ENCODE peak calls at places on chromosomes 4 and X, in five cellular contexts. One of them, this sample, is unnamed.

GRCh38 chr4:53601251-53601764 is 10.0 kb upstream of the LNX1 start:
- DNase-seq in CD8-positive, alpha-beta T cell: no peak
- DNase-seq in activated naive CD8-positive, alpha-beta T cell treated with anti-CD3 and anti-CD28 coated beads, Interleukin-2, amount 10 ng/mL, durations not matched to agents 7 days and 5 days: no peak
- DNase-seq in kidney tubule cell: peak; percentile 8
- DNase-seq in T-helper 2 cell: no peak
- DNase-seq in this sample: no peak

GRCh38 chrX:56248492-56248891 is 16.3 kb downstream of the KLF8 start:
- DNase-seq in CD8-positive, alpha-beta T cell: peak; percentile 69
- DNase-seq in activated naive CD8-positive, alpha-beta T cell treated with anti-CD3 and anti-CD28 coated beads, Interleukin-2, amount 10 ng/mL, durations not matched to agents 7 days and 5 days: peak; percentile 55
- DNase-seq in kidney tubule cell: peak; percentile 64
- DNase-seq in T-helper 2 cell: peak; percentile 22
- DNase-seq in this sample: peak; percentile 29

GRCh38 chr4:171948038-171948437 is 134.8 kb downstream of the GALNTL6 start:
- DNase-seq in CD8-positive, alpha-beta T cell: no peak
- DNase-seq in activated naive CD8-positive, alpha-beta T cell treated with anti-CD3 and anti-CD28 coated beads, Interleukin-2, amount 10 ng/mL, durations not matched to agents 7 days and 5 days: no peak
- DNase-seq in kidney tubule cell: no peak
- DNase-seq in T-helper 2 cell: no peak
- DNase-seq in this sample: no peak

GRCh38 chr4:41913509-41913908 is 21.7 kb upstream of the TMEM33 start:
- DNase-seq in CD8-positive, alpha-beta T cell: no peak
- DNase-seq in activated naive CD8-positive, alpha-beta T cell treated with anti-CD3 and anti-CD28 coated beads, Interleukin-2, amount 10 ng/mL, durations not matched to agents 7 days and 5 days: no peak
- DNase-seq in kidney tubule cell: peak; percentile 16
- DNase-seq in T-helper 2 cell: no peak
- DNase-seq in this sample: no peak

GRCh38 chr4:3352505-3352904 is 59.7 kb downstream of the RGS12 start:
- DNase-seq in CD8-positive, alpha-beta T cell: no peak
- DNase-seq in activated naive CD8-positive, alpha-beta T cell treated with anti-CD3 and anti-CD28 coated beads, Interleukin-2, amount 10 ng/mL, durations not matched to agents 7 days and 5 days: no peak
- DNase-seq in kidney tubule cell: no peak
- DNase-seq in T-helper 2 cell: no peak
- DNase-seq in this sample: no peak

GRCh38 chr4:54902261-54902660 is 223.1 kb downstream of the KDR start:
- DNase-seq in CD8-positive, alpha-beta T cell: no peak
- DNase-seq in activated naive CD8-positive, alpha-beta T cell treated with anti-CD3 and anti-CD28 coated beads, Interleukin-2, amount 10 ng/mL, durations not matched to agents 7 days and 5 days: no peak
- DNase-seq in kidney tubule cell: peak; percentile 4
- DNase-seq in T-helper 2 cell: no peak
- DNase-seq in this sample: no peak

GRCh38 chr4:131137196-131137595 is 2011.9 kb upstream of the PCDH10 start:
- DNase-seq in CD8-positive, alpha-beta T cell: no peak
- DNase-seq in activated naive CD8-positive, alpha-beta T cell treated with anti-CD3 and anti-CD28 coated beads, Interleukin-2, amount 10 ng/mL, durations not matched to agents 7 days and 5 days: no peak
- DNase-seq in kidney tubule cell: peak; percentile 14
- DNase-seq in T-helper 2 cell: no peak
- DNase-seq in this sample: no peak

GRCh38 chr4:4791299-4791798 is 68.1 kb upstream of the MSX1 start:
- DNase-seq in CD8-positive, alpha-beta T cell: no peak
- DNase-seq in activated naive CD8-positive, alpha-beta T cell treated with anti-CD3 and anti-CD28 coated beads, Interleukin-2, amount 10 ng/mL, durations not matched to agents 7 days and 5 days: no peak
- DNase-seq in kidney tubule cell: no peak
- DNase-seq in T-helper 2 cell: no peak
- DNase-seq in this sample: no peak

GRCh38 chrX:129688097-129688496 is 33.3 kb upstream of the APLN start:
- DNase-seq in CD8-positive, alpha-beta T cell: no peak
- DNase-seq in activated naive CD8-positive, alpha-beta T cell treated with anti-CD3 and anti-CD28 coated beads, Interleukin-2, amount 10 ng/mL, durations not matched to agents 7 days and 5 days: no peak
- DNase-seq in kidney tubule cell: no peak
- DNase-seq in T-helper 2 cell: no peak
- DNase-seq in this sample: no peak

This sample was measured in effector CD4-positive, alpha-beta T cell.